ENCODE peak calls at places on chromosomes 2 and 18, in nine cellular contexts. I is heart left ventricle; M is aorta; A is lower lobe of right lung; L is SK-N-SH; U is left lung; G is psoas muscle; T is CD8-positive, alpha-beta T cell; H is esophagus squamous epithelium. N is an unnamed sample. For H3K9me3 and H3K36me3, the result is how much of the 10 kb centered on the place peaks cover.

GRCh38 chr2:121044412-121044811 is 240.6 kb downstream of the TFCP2L1 start:
- DNase-seq in I (no peak), M (no peak), A (no peak), L (no peak), U (no peak), G (no peak), T (no peak), H (no peak), N (no peak)

GRCh38 chr2:102387763-102388546 is 32.4 kb downstream of the IL18R1 start:
- DNase-seq in I (no peak), M (no peak), A (no peak), L (no peak), U (no peak), G (no peak), T (no peak), H (no peak), N (no peak)

GRCh38 chr18:61870151-61870550 is 22.7 kb downstream of the RNF152 start:
- DNase-seq in I (no peak), M (no peak), A (no peak), L (peak), U (no peak), G (no peak), T (no peak), H (no peak), N (no peak)

GRCh38 chr18:55999641-56000040 is 411.6 kb upstream of the TCF4 start:
- DNase-seq in I (no peak), M (no peak), A (no peak), L (no peak), U (no peak), G (no peak), T (no peak), H (no peak), N (no peak)

GRCh38 chr2:219350215-219350937 is 17.8 kb upstream of the RESP18 start:
- DNase-seq in I (no peak), M (no peak), A (no peak), L (no peak), U (no peak), G (no peak), T (no peak), H (no peak), N (no peak)

GRCh38 chr2:101440127-101440738 is 34.7 kb downstream of the RFX8 start:
- DNase-seq in I (peak), M (no peak), A (no peak), L (peak), U (no peak), G (no peak), T (no peak), H (no peak), N (no peak)

GRCh38 chr2:99883356-99883867 is 259.0 kb downstream of the AFF3 start:
- DNase-seq in I (no peak), M (no peak), A (no peak), L (no peak), U (no peak), G (no peak), T (no peak), H (no peak), N (no peak)

GRCh38 chr2:46520108-46520507 is 40.7 kb downstream of the TMEM247 start:
- DNase-seq in I (peak), M (no peak), A (no peak), L (no peak), U (no peak), G (no peak), T (no peak), H (no peak), N (no peak)

GRCh38 chr2:1796581-1796930 is 52.2 kb upstream of the PXDN start:
- DNase-seq in I (no peak), M (peak), A (no peak), L (no peak), U (no peak), G (no peak), T (no peak), H (no peak), N (no peak)

GRCh38 chr2:151878655-151879563 is 50.7 kb upstream of the ARL5A start:
- DNase-seq in I (no peak), M (no peak), A (no peak), L (no peak), U (no peak), G (no peak), T (no peak), H (no peak), N (no peak)

GRCh38 chr2:232810444-232810843 is 34.1 kb upstream of the KCNJ13 start:
- DNase-seq in I (no peak), M (no peak), A (no peak), L (no peak), U (no peak), G (no peak), T (no peak), H (no peak), N (no peak)

GRCh38 chr2:151043484-151043883 is 218.2 kb downstream of the RBM43 start:
- DNase-seq in I (no peak), M (no peak), A (no peak), L (no peak), U (no peak), G (no peak), T (no peak), H (no peak), N (no peak)

GRCh38 chr2:46389417-46389916 is 89.9 kb upstream of the TMEM247 start:
- DNase-seq in I (peak), M (no peak), A (no peak), L (no peak), U (no peak), G (no peak), T (no peak), H (no peak), N (no peak)

GRCh38 chr2:62243983-62244382 is 48.1 kb downstream of the B3GNT2 start:
- DNase-seq in I (no peak), M (no peak), A (no peak), L (no peak), U (no peak), G (no peak), T (no peak), H (no peak), N (no peak)

GRCh38 chr2:75456825-75457224 is 103.9 kb downstream of the EVA1A start:
- DNase-seq in I (no peak), M (no peak), A (no peak), L (no peak), U (no peak), G (no peak), T (no peak), H (no peak), N (no peak)

GRCh38 chr18:14104906-14105748 is 27.1 kb downstream of the ZNF519 start:
- DNase-seq in I (no peak), M (no peak), A (no peak), L (no peak), U (no peak), G (no peak), T (no peak), H (no peak), N (no peak)

GRCh38 chr2:102187191-102188150 is 648 bp downstream of the IL1RL2 start:
- DNase-seq in I (peak), M (peak), A (peak), L (peak), U (peak), G (peak), T (no peak), H (no peak), N (peak)

GRCh38 chr2:3263487-3263886 is 114.1 kb downstream of the EIPR1 start:
- DNase-seq in I (no peak), M (no peak), A (no peak), L (no peak), U (no peak), G (no peak), T (no peak), H (no peak), N (no peak)

GRCh38 chr2:128322651-128323491 is 4.2 kb upstream of the HS6ST1 start:
- DNase-seq in I (no peak), M (peak), A (no peak), L (peak), U (peak), G (peak), T (no peak), H (no peak), N (no peak)

GRCh38 chr2:138182276-138182675 is 218.0 kb downstream of the HNMT start:
- DNase-seq in I (no peak), M (no peak), A (no peak), L (no peak), U (no peak), G (no peak), T (no peak), H (no peak), N (no peak)

GRCh38 chr2:222423632-222424280 is 587 bp upstream of the SGPP2 start:
- DNase-seq in I (no peak), M (no peak), A (peak), L (no peak), U (peak), G (no peak), T (no peak), H (no peak), N (no peak)

GRCh38 chr2:74947703-74948102 is 10.7 kb upstream of the POLE4 start:
- DNase-seq in I (no peak), M (no peak), A (no peak), L (no peak), U (no peak), G (no peak), T (no peak), H (no peak), N (peak)

GRCh38 chr2:8800821-8801220 is 36.6 kb downstream of the KIDINS220 start:
- DNase-seq in I (no peak), M (no peak), A (no peak), L (no peak), U (no peak), G (no peak), T (no peak), H (no peak), N (no peak)

DNA sequence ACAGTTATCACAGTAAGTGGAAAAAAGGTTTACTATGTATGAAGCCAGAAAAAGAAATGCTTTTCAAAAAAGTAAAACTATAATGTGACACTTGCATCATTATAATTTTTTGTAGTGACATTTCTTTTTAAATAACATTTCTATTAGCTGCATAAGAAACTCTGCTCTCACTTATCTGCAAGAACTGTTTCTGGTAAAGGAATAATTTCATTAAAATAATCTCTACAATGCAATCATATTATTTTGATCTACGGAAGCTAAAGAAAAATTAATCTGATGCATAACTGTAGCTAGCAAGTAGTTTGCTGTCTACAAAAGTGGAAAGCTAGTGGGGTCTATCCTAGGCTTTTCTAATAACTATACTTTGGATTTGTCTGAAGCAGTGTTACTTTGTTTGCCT is 50.1 kb downstream of the PGAP1 start:
- DNase-seq in I (no peak), M (no peak), A (no peak), L (no peak), U (no peak), G (no peak), T (no peak), H (no peak), N (no peak)
- H3K9me3 ChIP-seq in I (under half), M (under half), A (under half), L (under half), U (under half), G (under half), T (under half), H (under half), N (under half)

GRCh38 chr2:217935901-217936684 is 66.7 kb downstream of the TNS1 start:
- DNase-seq in I (peak), M (peak), A (peak), L (no peak), U (no peak), G (peak), T (no peak), H (no peak), N (no peak)
- H3K4me3 ChIP-seq in I (peak), M (peak), A (peak), L (no peak), U (no peak), G (peak), T (no peak), H (peak), N (no peak)

DNA sequence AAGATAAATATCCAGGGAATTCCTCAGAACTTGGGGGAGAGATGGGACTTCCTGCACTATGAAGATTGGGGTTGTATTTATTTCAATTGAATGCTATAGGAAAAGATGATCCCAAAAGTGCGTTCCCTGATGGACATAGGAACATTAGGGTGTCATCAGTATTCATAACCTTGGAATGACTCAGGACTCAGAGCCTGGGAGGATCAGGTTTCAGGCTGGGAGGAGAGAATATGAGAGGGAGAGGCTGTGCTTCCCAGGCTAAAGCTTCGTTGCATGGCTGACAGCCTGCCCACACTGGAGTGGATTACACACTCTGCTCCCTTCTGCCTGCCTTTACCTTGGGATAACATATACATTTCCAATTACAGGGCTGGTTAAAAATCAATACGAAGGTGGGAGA is 118.8 kb downstream of the KCTD1 start:
- DNase-seq in I (no peak), M (no peak), A (no peak), L (peak), U (no peak), G (no peak), T (no peak), H (no peak), N (no peak)
- H3K36me3 ChIP-seq in I (under half), M (under half), A (under half), L (under half), U (under half), G (under half), T (under half), H (under half), N (under half)

GRCh38 chr2:107525420-107525819 is 301.3 kb upstream of the RGPD4 start:
- DNase-seq in I (no peak), M (no peak), A (no peak), L (no peak), U (no peak), G (no peak), T (no peak), H (no peak), N (no peak)
- H3K9me3 ChIP-seq in I (under half), M (under half), A (under half), L (under half), U (under half), G (under half), T (under half), H (under half), N (under half)

GRCh38 chr2:241900251-241901017 is 30.9 kb downstream of the RTP5 start:
- DNase-seq in I (no peak), M (peak), A (peak), L (no peak), U (peak), G (no peak), T (no peak), H (no peak), N (no peak)

GRCh38 chr2:241901018-241901380 is 31.5 kb downstream of the RTP5 start:
- DNase-seq in I (no peak), M (peak), A (peak), L (no peak), U (peak), G (no peak), T (no peak), H (no peak), N (no peak)

GRCh38 chr2:241902357-241902991 is 32.9 kb downstream of the RTP5 start:
- DNase-seq in I (no peak), M (peak), A (peak), L (no peak), U (peak), G (no peak), T (no peak), H (no peak), N (no peak)

GRCh38 chr2:241903121-241904010 is 33.8 kb downstream of the RTP5 start:
- DNase-seq in I (no peak), M (peak), A (peak), L (no peak), U (peak), G (no peak), T (no peak), H (no peak), N (no peak)

GRCh38 chr2:241901500-241902351 is 32.2 kb downstream of the RTP5 start:
- DNase-seq in I (no peak), M (peak), A (peak), L (no peak), U (peak), G (no peak), T (no peak), H (no peak), N (no peak)
- H3K4me3 ChIP-seq in I (peak), M (no peak), A (peak), L (no peak), U (no peak), G (no peak), T (no peak), H (peak), N (no peak)

GRCh38 chr2:26237868-26238267 is 6.6 kb downstream of the HADHA start:
- DNase-seq in I (no peak), M (no peak), A (no peak), L (no peak), U (no peak), G (no peak), T (no peak), H (no peak), N (no peak)
- H3K36me3 ChIP-seq in I (half or more), M (under half), A (half or more), L (under half), U (half or more), G (half or more), T (under half), H (under half), N (under half)

GRCh38 chr18:35244671-35245070 is 3.8 kb downstream of the ZNF397 start:
- DNase-seq in I (no peak), M (no peak), A (no peak), L (no peak), U (no peak), G (no peak), T (no peak), H (no peak), N (no peak)
- H3K9me3 ChIP-seq in I (under half), M (under half), A (under half), L (under half), U (under half), G (under half), T (under half), H (under half), N (under half)

GRCh38 chr18:54359233-54359632 is 1.5 kb downstream of the C18orf54 start:
- DNase-seq in I (no peak), M (no peak), A (no peak), L (no peak), U (no peak), G (no peak), T (no peak), H (no peak), N (no peak)

GRCh38 chr18:54357082-54357659 is 487 bp downstream of the STARD6 start:
- DNase-seq in I (no peak), M (no peak), A (no peak), L (no peak), U (no peak), G (no peak), T (no peak), H (no peak), N (no peak)

GRCh38 chr18:54358495-54358793 is 738 bp downstream of the C18orf54 start:
- DNase-seq in I (no peak), M (no peak), A (no peak), L (no peak), U (peak), G (no peak), T (no peak), H (no peak), N (no peak)

GRCh38 chr18:54357660-54358494 is at the start of the genes C18orf54 and STARD6:
- DNase-seq in I (peak), M (peak), A (peak), L (peak), U (peak), G (peak), T (peak), H (peak), N (peak)

DNA sequence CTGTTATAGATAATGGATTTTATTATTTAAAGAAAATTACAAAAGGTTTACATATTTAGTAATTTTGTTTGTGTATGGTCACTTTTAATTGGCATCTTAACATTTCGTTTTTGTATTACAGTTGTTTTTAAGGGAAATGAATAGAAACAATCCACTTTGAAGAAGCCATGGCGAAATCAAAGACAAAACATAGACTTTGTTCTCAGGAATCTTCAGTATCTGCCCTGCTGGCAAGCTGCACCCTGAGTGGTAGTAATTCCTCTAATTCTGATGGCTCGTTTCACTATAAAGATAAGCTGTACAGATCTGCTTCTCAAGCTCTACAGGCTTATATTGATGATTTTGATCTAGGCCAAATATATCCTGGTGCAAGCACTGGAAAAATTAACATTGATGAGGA is 2.7 kb downstream of the C18orf54 start:
- DNase-seq in I (no peak), M (no peak), A (no peak), L (no peak), U (no peak), G (no peak), T (no peak), H (no peak), N (no peak)
- H3K4me3 ChIP-seq in I (no peak), M (no peak), A (no peak), L (no peak), U (no peak), G (no peak), T (no peak), H (no peak), N (no peak)

GRCh38 chr2:159230145-159230877 is 56.2 kb downstream of the WDSUB1 start:
- DNase-seq in I (no peak), M (no peak), A (no peak), L (no peak), U (no peak), G (no peak), T (no peak), H (no peak), N (no peak)
- H3K36me3 ChIP-seq in I (under half), M (under half), A (half or more), L (under half), U (under half), G (under half), T (under half), H (under half), N (under half)

DNA sequence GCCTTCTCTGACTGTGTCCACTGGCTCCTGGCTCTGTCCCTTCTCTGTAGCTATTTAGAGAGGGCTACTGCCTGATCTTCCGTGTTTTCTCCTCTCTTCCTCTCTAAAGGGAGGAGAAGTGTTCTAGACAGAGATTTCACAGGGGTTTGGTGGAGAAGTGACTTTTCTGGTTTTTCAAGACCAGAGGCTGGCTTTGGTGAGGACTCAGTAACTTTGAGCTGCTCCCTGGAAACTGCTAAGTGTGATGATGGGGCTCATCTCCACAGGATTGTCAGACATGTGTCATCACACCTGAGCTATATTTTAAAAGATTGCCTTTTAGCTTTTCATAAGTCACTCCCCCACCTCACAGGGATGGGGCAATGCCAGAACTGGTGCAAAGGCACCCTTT is 6.2 kb downstream of the MAL start:
- DNase-seq in I (no peak), M (no peak), A (no peak), L (no peak), U (no peak), G (no peak), T (no peak), H (no peak), N (no peak)
- H3K9me3 ChIP-seq in I (under half), M (under half), A (under half), L (under half), U (under half), G (under half), T (under half), H (under half), N (under half)